ENCODE peak calls at places on chromosomes 16 and 17, in ten cellular contexts. One of them, this sample, is unnamed.

GRCh38 chr16:74522160-74522559 is 84.8 kb downstream of the GLG1 start:
- DNase-seq in stimulated activated CD4-positive, alpha-beta T cell treated with anti-CD3 and anti-CD28 coated beads, Interleukin-1b, Interleukin-23, amount 100 ng/mL, for 1 hour: no peak
- DNase-seq in ovary: no peak
- DNase-seq in germinal center: no peak
- DNase-seq in WTC11: no peak
- DNase-seq in globus pallidus: no peak
- DNase-seq in AG08395: no peak
- DNase-seq in NCI-H1105 treated with DMSO at 0.1 percent for 48 hours: no peak
- DNase-seq in stomach: no peak
- DNase-seq in activated CD4-positive, alpha-beta T cell treated with anti-CD3 and anti-CD28 coated beads for 36 hours: no peak
- DNase-seq in this sample: no peak

GRCh38 chr16:56877783-56878182 is 12.8 kb downstream of the SLC12A3 start:
- DNase-seq in stimulated activated CD4-positive, alpha-beta T cell treated with anti-CD3 and anti-CD28 coated beads, Interleukin-1b, Interleukin-23, amount 100 ng/mL, for 1 hour: no peak
- DNase-seq in ovary: no peak
- DNase-seq in germinal center: no peak
- DNase-seq in WTC11: no peak
- DNase-seq in globus pallidus: no peak
- DNase-seq in AG08395: no peak
- DNase-seq in NCI-H1105 treated with DMSO at 0.1 percent for 48 hours: no peak
- DNase-seq in stomach: no peak
- DNase-seq in activated CD4-positive, alpha-beta T cell treated with anti-CD3 and anti-CD28 coated beads for 36 hours: no peak
- DNase-seq in this sample: no peak

GRCh38 chr17:72255481-72255880 is 134.7 kb downstream of the SOX9 start:
- DNase-seq in stimulated activated CD4-positive, alpha-beta T cell treated with anti-CD3 and anti-CD28 coated beads, Interleukin-1b, Interleukin-23, amount 100 ng/mL, for 1 hour: no peak
- DNase-seq in ovary: no peak
- DNase-seq in germinal center: no peak
- DNase-seq in WTC11: no peak
- DNase-seq in globus pallidus: no peak
- DNase-seq in AG08395: no peak
- DNase-seq in NCI-H1105 treated with DMSO at 0.1 percent for 48 hours: no peak
- DNase-seq in stomach: no peak
- DNase-seq in activated CD4-positive, alpha-beta T cell treated with anti-CD3 and anti-CD28 coated beads for 36 hours: no peak
- DNase-seq in this sample: no peak

GRCh38 chr17:67431210-67432015 is 54.3 kb downstream of the PITPNC1 start:
- DNase-seq in stimulated activated CD4-positive, alpha-beta T cell treated with anti-CD3 and anti-CD28 coated beads, Interleukin-1b, Interleukin-23, amount 100 ng/mL, for 1 hour: no peak
- DNase-seq in ovary: no peak
- DNase-seq in germinal center: no peak
- DNase-seq in WTC11: no peak
- DNase-seq in globus pallidus: no peak
- DNase-seq in AG08395: peak
- DNase-seq in NCI-H1105 treated with DMSO at 0.1 percent for 48 hours: no peak
- DNase-seq in stomach: no peak
- DNase-seq in activated CD4-positive, alpha-beta T cell treated with anti-CD3 and anti-CD28 coated beads for 36 hours: no peak
- DNase-seq in this sample: no peak

GRCh38 chr16:31033709-31034492 is 543 bp downstream of the STX4 start:
- DNase-seq in stimulated activated CD4-positive, alpha-beta T cell treated with anti-CD3 and anti-CD28 coated beads, Interleukin-1b, Interleukin-23, amount 100 ng/mL, for 1 hour: peak
- DNase-seq in ovary: peak
- DNase-seq in germinal center: peak
- DNase-seq in WTC11: peak
- DNase-seq in globus pallidus: peak
- DNase-seq in AG08395: peak
- DNase-seq in NCI-H1105 treated with DMSO at 0.1 percent for 48 hours: peak
- DNase-seq in stomach: peak
- DNase-seq in activated CD4-positive, alpha-beta T cell treated with anti-CD3 and anti-CD28 coated beads for 36 hours: peak
- DNase-seq in this sample: no peak

GRCh38 chr16:23595246-23595950 is 718 bp downstream of the NDUFAB1 start:
- DNase-seq in stimulated activated CD4-positive, alpha-beta T cell treated with anti-CD3 and anti-CD28 coated beads, Interleukin-1b, Interleukin-23, amount 100 ng/mL, for 1 hour: no peak
- DNase-seq in ovary: no peak
- DNase-seq in germinal center: no peak
- DNase-seq in WTC11: no peak
- DNase-seq in globus pallidus: peak
- DNase-seq in AG08395: no peak
- DNase-seq in NCI-H1105 treated with DMSO at 0.1 percent for 48 hours: no peak
- DNase-seq in stomach: no peak
- DNase-seq in activated CD4-positive, alpha-beta T cell treated with anti-CD3 and anti-CD28 coated beads for 36 hours: no peak
- DNase-seq in this sample: no peak

GRCh38 chr17:8922451-8922850 is 43.1 kb downstream of the PIK3R5 start:
- DNase-seq in stimulated activated CD4-positive, alpha-beta T cell treated with anti-CD3 and anti-CD28 coated beads, Interleukin-1b, Interleukin-23, amount 100 ng/mL, for 1 hour: no peak
- DNase-seq in ovary: no peak
- DNase-seq in germinal center: no peak
- DNase-seq in WTC11: no peak
- DNase-seq in globus pallidus: no peak
- DNase-seq in AG08395: peak
- DNase-seq in NCI-H1105 treated with DMSO at 0.1 percent for 48 hours: no peak
- DNase-seq in stomach: no peak
- DNase-seq in activated CD4-positive, alpha-beta T cell treated with anti-CD3 and anti-CD28 coated beads for 36 hours: no peak
- DNase-seq in this sample: peak

GRCh38 chr17:38741853-38742421 is 6.2 kb downstream of the PCGF2 start:
- DNase-seq in stimulated activated CD4-positive, alpha-beta T cell treated with anti-CD3 and anti-CD28 coated beads, Interleukin-1b, Interleukin-23, amount 100 ng/mL, for 1 hour: no peak
- DNase-seq in ovary: no peak
- DNase-seq in germinal center: no peak
- DNase-seq in WTC11: no peak
- DNase-seq in globus pallidus: no peak
- DNase-seq in AG08395: peak
- DNase-seq in NCI-H1105 treated with DMSO at 0.1 percent for 48 hours: peak
- DNase-seq in stomach: peak
- DNase-seq in activated CD4-positive, alpha-beta T cell treated with anti-CD3 and anti-CD28 coated beads for 36 hours: no peak
- DNase-seq in this sample: no peak

GRCh38 chr17:9241371-9241712 is 220.0 kb downstream of the NTN1 start:
- DNase-seq in stimulated activated CD4-positive, alpha-beta T cell treated with anti-CD3 and anti-CD28 coated beads, Interleukin-1b, Interleukin-23, amount 100 ng/mL, for 1 hour: no peak
- DNase-seq in ovary: peak
- DNase-seq in germinal center: no peak
- DNase-seq in WTC11: no peak
- DNase-seq in globus pallidus: peak
- DNase-seq in AG08395: peak
- DNase-seq in NCI-H1105 treated with DMSO at 0.1 percent for 48 hours: no peak
- DNase-seq in stomach: peak
- DNase-seq in activated CD4-positive, alpha-beta T cell treated with anti-CD3 and anti-CD28 coated beads for 36 hours: no peak
- DNase-seq in this sample: no peak

GRCh38 chr16:55003306-55003705 is 72.6 kb downstream of the IRX5 start:
- DNase-seq in stimulated activated CD4-positive, alpha-beta T cell treated with anti-CD3 and anti-CD28 coated beads, Interleukin-1b, Interleukin-23, amount 100 ng/mL, for 1 hour: no peak
- DNase-seq in ovary: no peak
- DNase-seq in germinal center: no peak
- DNase-seq in WTC11: no peak
- DNase-seq in globus pallidus: no peak
- DNase-seq in AG08395: no peak
- DNase-seq in NCI-H1105 treated with DMSO at 0.1 percent for 48 hours: no peak
- DNase-seq in stomach: no peak
- DNase-seq in activated CD4-positive, alpha-beta T cell treated with anti-CD3 and anti-CD28 coated beads for 36 hours: no peak
- DNase-seq in this sample: no peak

GRCh38 chr16:84851192-84852127 is 31.7 kb downstream of the CRISPLD2 start:
- DNase-seq in stimulated activated CD4-positive, alpha-beta T cell treated with anti-CD3 and anti-CD28 coated beads, Interleukin-1b, Interleukin-23, amount 100 ng/mL, for 1 hour: no peak
- DNase-seq in ovary: no peak
- DNase-seq in germinal center: no peak
- DNase-seq in WTC11: no peak
- DNase-seq in globus pallidus: no peak
- DNase-seq in AG08395: peak
- DNase-seq in NCI-H1105 treated with DMSO at 0.1 percent for 48 hours: peak
- DNase-seq in stomach: peak
- DNase-seq in activated CD4-positive, alpha-beta T cell treated with anti-CD3 and anti-CD28 coated beads for 36 hours: no peak
- DNase-seq in this sample: peak

GRCh38 chr17:68302666-68303065 is 11.4 kb downstream of the ARSG start:
- DNase-seq in stimulated activated CD4-positive, alpha-beta T cell treated with anti-CD3 and anti-CD28 coated beads, Interleukin-1b, Interleukin-23, amount 100 ng/mL, for 1 hour: no peak
- DNase-seq in ovary: no peak
- DNase-seq in germinal center: no peak
- DNase-seq in WTC11: no peak
- DNase-seq in globus pallidus: no peak
- DNase-seq in AG08395: no peak
- DNase-seq in NCI-H1105 treated with DMSO at 0.1 percent for 48 hours: no peak
- DNase-seq in stomach: no peak
- DNase-seq in activated CD4-positive, alpha-beta T cell treated with anti-CD3 and anti-CD28 coated beads for 36 hours: no peak
- DNase-seq in this sample: no peak

GRCh38 chr16:87127061-87127765 is 190.0 kb downstream of the C16orf95 start:
- DNase-seq in stimulated activated CD4-positive, alpha-beta T cell treated with anti-CD3 and anti-CD28 coated beads, Interleukin-1b, Interleukin-23, amount 100 ng/mL, for 1 hour: no peak
- DNase-seq in ovary: peak
- DNase-seq in germinal center: no peak
- DNase-seq in WTC11: no peak
- DNase-seq in globus pallidus: no peak
- DNase-seq in AG08395: peak
- DNase-seq in NCI-H1105 treated with DMSO at 0.1 percent for 48 hours: no peak
- DNase-seq in stomach: no peak
- DNase-seq in activated CD4-positive, alpha-beta T cell treated with anti-CD3 and anti-CD28 coated beads for 36 hours: no peak
- DNase-seq in this sample: no peak

GRCh38 chr17:66518677-66519076 is 216.3 kb downstream of the PRKCA start:
- DNase-seq in stimulated activated CD4-positive, alpha-beta T cell treated with anti-CD3 and anti-CD28 coated beads, Interleukin-1b, Interleukin-23, amount 100 ng/mL, for 1 hour: no peak
- DNase-seq in ovary: no peak
- DNase-seq in germinal center: no peak
- DNase-seq in WTC11: no peak
- DNase-seq in globus pallidus: peak
- DNase-seq in AG08395: no peak
- DNase-seq in NCI-H1105 treated with DMSO at 0.1 percent for 48 hours: peak
- DNase-seq in stomach: no peak
- DNase-seq in activated CD4-positive, alpha-beta T cell treated with anti-CD3 and anti-CD28 coated beads for 36 hours: no peak
- DNase-seq in this sample: no peak

GRCh38 chr17:65277576-65277975 is 140.4 kb downstream of the RGS9 start:
- DNase-seq in stimulated activated CD4-positive, alpha-beta T cell treated with anti-CD3 and anti-CD28 coated beads, Interleukin-1b, Interleukin-23, amount 100 ng/mL, for 1 hour: no peak
- DNase-seq in ovary: no peak
- DNase-seq in germinal center: no peak
- DNase-seq in WTC11: no peak
- DNase-seq in globus pallidus: no peak
- DNase-seq in AG08395: peak
- DNase-seq in NCI-H1105 treated with DMSO at 0.1 percent for 48 hours: no peak
- DNase-seq in stomach: no peak
- DNase-seq in activated CD4-positive, alpha-beta T cell treated with anti-CD3 and anti-CD28 coated beads for 36 hours: no peak
- DNase-seq in this sample: no peak